ENCODE peak calls at places on chromosomes 12 and 14, in six cellular contexts. One of them, this sample, is unnamed.

GRCh38 chr12:109863961-109864712 is 16.2 kb downstream of the GLTP start:
- DNase-seq in SK-N-SH: no peak
- DNase-seq in H1: no peak
- DNase-seq in K562: no peak
- DNase-seq in HepG2: peak
- DNase-seq in GM12878: no peak
- DNase-seq in this sample: peak

GRCh38 chr12:21912318-21912717 is 28.9 kb downstream of the ABCC9 start:
- DNase-seq in K562: no peak
- DNase-seq in SK-N-SH: no peak
- DNase-seq in GM12878: no peak
- DNase-seq in HepG2: no peak
- DNase-seq in H1: no peak
- DNase-seq in this sample: no peak

GRCh38 chr12:113416091-113416754 is 6.0 kb upstream of the SDSL start:
- DNase-seq in K562: peak
- DNase-seq in SK-N-SH: no peak
- DNase-seq in HepG2: no peak
- DNase-seq in H1: no peak
- DNase-seq in GM12878: no peak
- DNase-seq in this sample: no peak

GRCh38 chr12:41302979-41303403 is 114.9 kb downstream of the PDZRN4 start:
- DNase-seq in K562: no peak
- DNase-seq in H1: no peak
- DNase-seq in GM12878: peak
- DNase-seq in SK-N-SH: no peak
- DNase-seq in HepG2: no peak
- DNase-seq in this sample: no peak

GRCh38 chr14:55129086-55129427 is at the start of gene LGALS3:
- DNase-seq in GM12878: no peak
- DNase-seq in SK-N-SH: peak
- DNase-seq in K562: peak
- DNase-seq in HepG2: no peak
- DNase-seq in H1: no peak
- DNase-seq in this sample: no peak

GRCh38 chr12:75603475-75603874 is 92.1 kb upstream of the KRR1 start:
- DNase-seq in GM12878: no peak
- DNase-seq in H1: no peak
- DNase-seq in HepG2: no peak
- DNase-seq in K562: no peak
- DNase-seq in SK-N-SH: no peak
- DNase-seq in this sample: no peak

GRCh38 chr14:72929316-72930080 is 3.2 kb downstream of the DCAF4 start:
- DNase-seq in HepG2: no peak
- DNase-seq in K562: no peak
- DNase-seq in SK-N-SH: no peak
- DNase-seq in GM12878: no peak
- DNase-seq in H1: no peak
- DNase-seq in this sample: no peak

GRCh38 chr12:89280833-89281533 is 71.3 kb downstream of the DUSP6 start:
- DNase-seq in K562: no peak
- DNase-seq in SK-N-SH: no peak
- DNase-seq in H1: no peak
- DNase-seq in GM12878: no peak
- DNase-seq in HepG2: no peak
- DNase-seq in this sample: peak

GRCh38 chr12:64172143-64172970 is 49.7 kb downstream of the KICS2 start:
- DNase-seq in H1: no peak
- DNase-seq in SK-N-SH: no peak
- DNase-seq in K562: no peak
- DNase-seq in GM12878: no peak
- DNase-seq in HepG2: no peak
- DNase-seq in this sample: no peak

GRCh38 chr12:57131896-57132744 is 3.8 kb downstream of the LRP1 start:
- DNase-seq in SK-N-SH: peak
- DNase-seq in H1: no peak
- DNase-seq in HepG2: no peak
- DNase-seq in GM12878: no peak
- DNase-seq in K562: no peak
- DNase-seq in this sample: no peak

GRCh38 chr14:99267871-99268775 is 3.9 kb downstream of the BCL11B start:
- DNase-seq in H1: no peak
- DNase-seq in HepG2: no peak
- DNase-seq in SK-N-SH: no peak
- DNase-seq in K562: no peak
- DNase-seq in GM12878: no peak
- DNase-seq in this sample: no peak

GRCh38 chr12:72365151-72365550 is 93.0 kb downstream of the TRHDE start:
- DNase-seq in HepG2: no peak
- DNase-seq in GM12878: no peak
- DNase-seq in SK-N-SH: no peak
- DNase-seq in H1: no peak
- DNase-seq in K562: no peak
- DNase-seq in this sample: no peak

GRCh38 chr12:51067229-51067628 is 16.2 kb downstream of the CSRNP2 start:
- DNase-seq in H1: no peak
- DNase-seq in SK-N-SH: no peak
- DNase-seq in HepG2: peak
- DNase-seq in GM12878: no peak
- DNase-seq in K562: no peak
- DNase-seq in this sample: no peak

GRCh38 chr14:101115652-101116051 is 212.1 kb upstream of the RTL1 start:
- DNase-seq in H1: no peak
- DNase-seq in K562: no peak
- DNase-seq in GM12878: no peak
- DNase-seq in SK-N-SH: no peak
- DNase-seq in HepG2: no peak
- DNase-seq in this sample: no peak
- TF ChIP-seq GABPA in H1: no peak
- TF ChIP-seq GABPA in K562: no peak
- TF ChIP-seq GABPA in GM12878: no peak
- TF ChIP-seq GABPA in SK-N-SH: no peak
- TF ChIP-seq GABPA in HepG2: no peak
- TF ChIP-seq GABPA in this sample: no peak

GRCh38 chr14:91249841-91250616 is 5.5 kb upstream of the GPR68 start:
- DNase-seq in GM12878: peak
- DNase-seq in H1: no peak
- DNase-seq in HepG2: peak
- DNase-seq in K562: peak
- DNase-seq in SK-N-SH: peak
- DNase-seq in this sample: peak
- TF ChIP-seq GABPA in GM12878: no peak
- TF ChIP-seq GABPA in H1: no peak
- TF ChIP-seq GABPA in HepG2: no peak
- TF ChIP-seq GABPA in K562: no peak
- TF ChIP-seq GABPA in SK-N-SH: no peak
- TF ChIP-seq GABPA in this sample: no peak

GRCh38 chr12:55955800-55956508 is 9.9 kb downstream of the PMEL start:
- DNase-seq in GM12878: no peak
- DNase-seq in K562: peak
- DNase-seq in SK-N-SH: peak
- DNase-seq in HepG2: peak
- DNase-seq in H1: no peak
- DNase-seq in this sample: peak
- TF ChIP-seq GABPA in GM12878: no peak
- TF ChIP-seq GABPA in K562: no peak
- TF ChIP-seq GABPA in SK-N-SH: no peak
- TF ChIP-seq GABPA in HepG2: no peak
- TF ChIP-seq GABPA in H1: no peak
- TF ChIP-seq GABPA in this sample: no peak

GRCh38 chr12:69996276-69996675 is 171.2 kb downstream of the MYRFL start:
- DNase-seq in GM12878: no peak
- DNase-seq in HepG2: no peak
- DNase-seq in H1: no peak
- DNase-seq in K562: no peak
- DNase-seq in SK-N-SH: no peak
- DNase-seq in this sample: no peak

GRCh38 chr12:69999561-69999960 is 174.5 kb downstream of the MYRFL start:
- DNase-seq in GM12878: no peak
- DNase-seq in K562: no peak
- DNase-seq in H1: no peak
- DNase-seq in HepG2: no peak
- DNase-seq in SK-N-SH: no peak
- DNase-seq in this sample: no peak

GRCh38 chr12:69996722-69997121 is 171.7 kb downstream of the MYRFL start:
- DNase-seq in K562: no peak
- DNase-seq in GM12878: no peak
- DNase-seq in H1: no peak
- DNase-seq in SK-N-SH: no peak
- DNase-seq in HepG2: no peak
- DNase-seq in this sample: no peak

GRCh38 chr12:69998011-69998410 is 173.0 kb downstream of the MYRFL start:
- DNase-seq in SK-N-SH: no peak
- DNase-seq in H1: no peak
- DNase-seq in K562: no peak
- DNase-seq in HepG2: no peak
- DNase-seq in GM12878: no peak
- DNase-seq in this sample: no peak

GRCh38 chr12:69998922-69999321 is 173.9 kb downstream of the MYRFL start:
- DNase-seq in H1: no peak
- DNase-seq in SK-N-SH: no peak
- DNase-seq in GM12878: no peak
- DNase-seq in K562: no peak
- DNase-seq in HepG2: no peak
- DNase-seq in this sample: no peak
- TF ChIP-seq GABPA in H1: no peak
- TF ChIP-seq GABPA in SK-N-SH: no peak
- TF ChIP-seq GABPA in GM12878: no peak
- TF ChIP-seq GABPA in K562: no peak
- TF ChIP-seq GABPA in HepG2: no peak
- TF ChIP-seq GABPA in this sample: no peak

DNA sequence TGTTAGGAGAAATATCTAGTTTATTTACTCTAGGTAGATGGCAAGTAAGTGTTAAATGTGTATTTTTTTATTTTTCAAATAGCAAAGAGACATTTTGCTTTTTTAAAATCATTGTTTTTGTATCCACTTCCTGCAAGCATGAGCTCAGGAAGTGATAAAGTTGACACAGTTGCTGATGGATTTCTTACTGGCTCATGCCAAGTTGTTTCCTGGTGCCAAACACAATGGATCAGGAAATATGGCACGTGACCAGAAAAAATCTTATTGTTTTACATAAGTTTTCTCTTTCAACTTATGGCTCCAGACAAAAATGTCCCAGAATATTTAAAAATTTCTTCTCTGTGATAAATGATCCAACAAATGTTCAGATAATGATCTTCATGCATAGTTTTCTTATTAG is 1279.1 kb upstream of the FLRT2 start:
- DNase-seq in HepG2: no peak
- DNase-seq in H1: no peak
- DNase-seq in GM12878: no peak
- DNase-seq in K562: no peak
- DNase-seq in SK-N-SH: no peak
- DNase-seq in this sample: no peak
- TF ChIP-seq GABPA in HepG2: no peak
- TF ChIP-seq GABPA in H1: no peak
- TF ChIP-seq GABPA in GM12878: no peak
- TF ChIP-seq GABPA in K562: no peak
- TF ChIP-seq GABPA in SK-N-SH: no peak
- TF ChIP-seq GABPA in this sample: no peak

This sample was measured in HL-60.